ENCODE peak calls at places on chromosomes 2 and 18, in five cellular contexts. J, W, E, A and O are unnamed samples.

GRCh38 chr2:158724803-158725271 is 70.3 kb upstream of the DAPL1 start:
- DNase-seq in J (no peak), W (no peak), E (no peak), A (no peak), O (no peak)

GRCh38 chr2:24201496-24201895 is 26.6 kb downstream of the FAM228A start:
- DNase-seq in J (no peak), W (no peak), E (no peak), A (no peak), O (no peak)

GRCh38 chr2:11582526-11583202 is 48.8 kb downstream of the GREB1 start:
- DNase-seq in J (peak; percentile 67), W (peak; percentile 18), E (peak; percentile 81), A (peak; percentile 33), O (peak; percentile 4)

GRCh38 chr2:15965564-15966019 is 25.2 kb downstream of the MYCN start:
- DNase-seq in J (no peak), W (no peak), E (no peak), A (no peak), O (no peak)

GRCh38 chr18:27685807-27686412 is 491.0 kb downstream of the CDH2 start:
- DNase-seq in J (peak; percentile 31), W (no peak), E (no peak), A (peak; percentile 55), O (no peak)

GRCh38 chr18:74110983-74111382 is 36.7 kb downstream of the FBXO15 start:
- DNase-seq in J (no peak), W (no peak), E (no peak), A (no peak), O (no peak)

GRCh38 chr2:96533292-96534073 is 3.1 kb upstream of the ARID5A start:
- DNase-seq in J (no peak), W (no peak), E (peak; percentile 88), A (no peak), O (no peak)

GRCh38 chr2:173997269-173997668 is 32.1 kb upstream of the SP3 start:
- DNase-seq in J (no peak), W (peak; percentile 84), E (peak; percentile 82), A (no peak), O (no peak)

GRCh38 chr2:219252900-219253752 is at the start of gene TUBA4B:
- DNase-seq in J (peak; percentile 54), W (no peak), E (peak; percentile 63), A (peak; percentile 16), O (no peak)

GRCh38 chr2:231931481-231931915 is 5.3 kb upstream of the NPPC start:
- DNase-seq in J (no peak), W (no peak), E (no peak), A (no peak), O (no peak)

GRCh38 chr2:199471443-199472057 is 13.8 kb upstream of the SATB2 start:
- DNase-seq in J (peak; percentile 86), W (no peak), E (no peak), A (no peak), O (no peak)

GRCh38 chr2:236986524-236987330 is 99.0 kb upstream of the COPS8 start:
- DNase-seq in J (no peak), W (no peak), E (no peak), A (peak; percentile 39), O (peak; percentile 69)

GRCh38 chr2:49403722-49404507 is 249.6 kb upstream of the FSHR start:
- DNase-seq in J (peak; percentile 9), W (no peak), E (no peak), A (peak; percentile 68), O (no peak)